ENCODE peak calls at places on chromosomes 11 and 22, in eight cellular contexts. One of them, this sample, is unnamed.

GRCh38 chr22:35386670-35387288 is 5.9 kb downstream of the HMOX1 start:
- DNase-seq in dermis blood vessel endothelial cell: no peak
- DNase-seq in cardiac septum: no peak
- DNase-seq in right lobe of liver: no peak
- DNase-seq in skeletal muscle cell: no peak
- DNase-seq in CD4-positive, alpha-beta memory T cell: no peak
- DNase-seq in NCI-H1417: no peak
- DNase-seq in NAMALWA: no peak
- DNase-seq in this sample: no peak

GRCh38 chr11:61730222-61730994 is 22.0 kb upstream of the MYRF start:
- DNase-seq in right lobe of liver: no peak
- DNase-seq in dermis blood vessel endothelial cell: no peak
- DNase-seq in NAMALWA: no peak
- DNase-seq in cardiac septum: no peak
- DNase-seq in NCI-H1417: peak
- DNase-seq in skeletal muscle cell: no peak
- DNase-seq in CD4-positive, alpha-beta memory T cell: no peak
- DNase-seq in this sample: no peak

GRCh38 chr22:19874307-19875060 is 19.8 kb upstream of the GNB1L start:
- DNase-seq in dermis blood vessel endothelial cell: peak
- DNase-seq in NAMALWA: no peak
- DNase-seq in NCI-H1417: peak
- DNase-seq in CD4-positive, alpha-beta memory T cell: peak
- DNase-seq in skeletal muscle cell: no peak
- DNase-seq in cardiac septum: peak
- DNase-seq in right lobe of liver: no peak
- DNase-seq in this sample: no peak

GRCh38 chr11:8352090-8352489 is 88.4 kb upstream of the LMO1 start:
- DNase-seq in CD4-positive, alpha-beta memory T cell: no peak
- DNase-seq in NAMALWA: no peak
- DNase-seq in skeletal muscle cell: no peak
- DNase-seq in dermis blood vessel endothelial cell: no peak
- DNase-seq in cardiac septum: no peak
- DNase-seq in NCI-H1417: no peak
- DNase-seq in right lobe of liver: no peak
- DNase-seq in this sample: no peak

GRCh38 chr22:41976961-41977566 is 7.8 kb downstream of the SEPTIN3 start:
- DNase-seq in CD4-positive, alpha-beta memory T cell: no peak
- DNase-seq in skeletal muscle cell: no peak
- DNase-seq in dermis blood vessel endothelial cell: no peak
- DNase-seq in NAMALWA: no peak
- DNase-seq in cardiac septum: no peak
- DNase-seq in NCI-H1417: peak
- DNase-seq in right lobe of liver: no peak
- DNase-seq in this sample: no peak

GRCh38 chr11:75269896-75270295 is 29.3 kb downstream of the TPBGL start:
- DNase-seq in dermis blood vessel endothelial cell: no peak
- DNase-seq in cardiac septum: no peak
- DNase-seq in NCI-H1417: no peak
- DNase-seq in right lobe of liver: peak
- DNase-seq in CD4-positive, alpha-beta memory T cell: no peak
- DNase-seq in skeletal muscle cell: no peak
- DNase-seq in NAMALWA: no peak
- DNase-seq in this sample: no peak

GRCh38 chr22:48362736-48363404 is 1464.8 kb downstream of the BRD1 start:
- DNase-seq in dermis blood vessel endothelial cell: no peak
- DNase-seq in cardiac septum: no peak
- DNase-seq in CD4-positive, alpha-beta memory T cell: no peak
- DNase-seq in NAMALWA: no peak
- DNase-seq in skeletal muscle cell: no peak
- DNase-seq in right lobe of liver: no peak
- DNase-seq in NCI-H1417: no peak
- DNase-seq in this sample: no peak

GRCh38 chr11:86101941-86102407 is 33.1 kb upstream of the PICALM start:
- DNase-seq in right lobe of liver: no peak
- DNase-seq in cardiac septum: no peak
- DNase-seq in NCI-H1417: peak
- DNase-seq in NAMALWA: no peak
- DNase-seq in skeletal muscle cell: no peak
- DNase-seq in CD4-positive, alpha-beta memory T cell: no peak
- DNase-seq in dermis blood vessel endothelial cell: no peak
- DNase-seq in this sample: no peak

GRCh38 chr11:9380773-9381172 is 3.7 kb upstream of the IPO7 start:
- DNase-seq in cardiac septum: no peak
- DNase-seq in skeletal muscle cell: no peak
- DNase-seq in NCI-H1417: no peak
- DNase-seq in right lobe of liver: no peak
- DNase-seq in dermis blood vessel endothelial cell: no peak
- DNase-seq in CD4-positive, alpha-beta memory T cell: no peak
- DNase-seq in NAMALWA: no peak
- DNase-seq in this sample: no peak

GRCh38 chr11:66958232-66958955 is at the start of gene PC:
- DNase-seq in NAMALWA: peak
- DNase-seq in dermis blood vessel endothelial cell: peak
- DNase-seq in skeletal muscle cell: peak
- DNase-seq in cardiac septum: peak
- DNase-seq in NCI-H1417: peak
- DNase-seq in CD4-positive, alpha-beta memory T cell: peak
- DNase-seq in right lobe of liver: peak
- DNase-seq in this sample: peak

This sample was measured in putamen.